ENCODE peak calls at places on chromosomes 7 and 10, in four cellular contexts. B is EH, S is thyroid gland, J is T-helper 9 cell. P is an unnamed sample.

GRCh38 chr7:135690566-135690965 is 28.3 kb downstream of the STMP1 start:
- DNase-seq in B (peak; percentile 89), S (no peak), J (no peak), P (peak; percentile 99)

GRCh38 chr7:48875300-48875916 is 48.9 kb upstream of the CDC14C start:
- DNase-seq in B (peak; percentile 1), S (peak; percentile 52), J (no peak), P (peak; percentile 59)

GRCh38 chr7:92489634-92490033 is 11.9 kb upstream of the ERVW-1 start:
- DNase-seq in B (peak; percentile 3), S (no peak), J (no peak), P (peak; percentile 47)

GRCh38 chr7:55574062-55574717 is 1.9 kb upstream of the VOPP1 start:
- DNase-seq in B (peak; percentile 58), S (no peak), J (no peak), P (peak; percentile 51)

GRCh38 chr10:26485150-26485941 is 47.2 kb downstream of the APBB1IP start:
- DNase-seq in B (peak; percentile 90), S (peak; percentile 68), J (no peak), P (no peak)

GRCh38 chr7:135075716-135076115 is 72.2 kb upstream of the TMEM140 start:
- DNase-seq in B (no peak), S (no peak), J (no peak), P (no peak)

GRCh38 chr10:110648743-110649651 is 4.9 kb downstream of the RBM20 start:
- DNase-seq in B (peak; percentile 41), S (no peak), J (no peak), P (peak; percentile 50)

GRCh38 chr10:68446179-68446578 is 25.6 kb downstream of the DNA2 start:
- DNase-seq in B (no peak), S (no peak), J (no peak), P (no peak)

GRCh38 chr7:94971051-94971867 is 63.9 kb downstream of the PPP1R9A start:
- DNase-seq in B (peak; percentile 18), S (peak; percentile 55), J (no peak), P (peak; percentile 12)

GRCh38 chr10:61319550-61320256 is 133.5 kb downstream of the TMEM26 start:
- DNase-seq in B (no peak), S (no peak), J (no peak), P (no peak)

GRCh38 chr10:132450466-132450824 is 53.4 kb downstream of the PWWP2B start:
- DNase-seq in B (no peak), S (no peak), J (no peak), P (no peak)

GRCh38 chr7:81218480-81219106 is 299.7 kb upstream of the SEMA3C start:
- DNase-seq in B (no peak), S (no peak), J (no peak), P (no peak)

GRCh38 chr10:78921906-78922305 is 146.9 kb upstream of the ZMIZ1 start:
- DNase-seq in B (no peak), S (peak; percentile 78), J (no peak), P (no peak)

GRCh38 chr10:35341521-35341920 is 5.2 kb downstream of the CCNY start:
- DNase-seq in B (no peak), S (no peak), J (no peak), P (no peak)

GRCh38 chr10:125076891-125077643 is 83.3 kb downstream of the CTBP2 start:
- DNase-seq in B (no peak), S (no peak), J (no peak), P (peak; percentile 23)

GRCh38 chr10:91354686-91355085 is 55.5 kb upstream of the HECTD2 start:
- DNase-seq in B (no peak), S (no peak), J (no peak), P (peak; percentile 50)

GRCh38 chr10:126124923-126125322 is 228.6 kb downstream of the FANK1 start:
- DNase-seq in B (peak; percentile 36), S (no peak), J (no peak), P (no peak)

GRCh38 chr7:70434376-70434775 is 697.6 kb upstream of the GALNT17 start:
- DNase-seq in B (no peak), S (no peak), J (no peak), P (no peak)

GRCh38 chr10:112092529-112092928 is 91.0 kb downstream of the GPAM start:
- DNase-seq in B (peak; percentile 3), S (no peak), J (no peak), P (no peak)

GRCh38 chr7:102039706-102040105 is 222.3 kb downstream of the CUX1 start:
- DNase-seq in B (no peak), S (no peak), J (no peak), P (no peak)

GRCh38 chr7:114819629-114820362 is 102.1 kb upstream of the MDFIC start:
- DNase-seq in B (peak; percentile 97), S (no peak), J (no peak), P (peak; percentile 87)

GRCh38 chr7:29464693-29465092 is 98.9 kb upstream of the PRR15 start:
- DNase-seq in B (no peak), S (no peak), J (no peak), P (no peak)

GRCh38 chr10:124693396-124693795 is 50.8 kb downstream of the FAM53B start:
- DNase-seq in B (no peak), S (peak; percentile 94), J (no peak), P (no peak)

GRCh38 chr7:104444019-104444418 is 115.6 kb downstream of the LHFPL3 start:
- DNase-seq in B (no peak), S (no peak), J (no peak), P (peak; percentile 1)

GRCh38 chr7:156768698-156769472 is 124.1 kb downstream of the LMBR1 start:
- DNase-seq in B (no peak), S (no peak), J (no peak), P (peak; percentile 41)

GRCh38 chr7:20407585-20408466 is 77.1 kb downstream of the ITGB8 start:
- DNase-seq in B (no peak), S (peak; percentile 69), J (no peak), P (peak; percentile 58)

GRCh38 chr10:59623823-59624535 is 85.7 kb downstream of the SLC16A9 start:
- DNase-seq in B (no peak), S (no peak), J (no peak), P (no peak)

GRCh38 chr10:31593124-31593523 is 274.1 kb downstream of the ZEB1 start:
- DNase-seq in B (no peak), S (no peak), J (no peak), P (peak; percentile 69)

GRCh38 chr7:1512781-1513656 is 8.8 kb upstream of the INTS1 start:
- DNase-seq in B (peak; percentile 98), S (peak; percentile 20), J (no peak), P (peak; percentile 98)

P was measured in myocyte.